ENCODE peak calls at places on chromosomes 12 and 14, in six cellular contexts. One of them, this sample, is unnamed.

GRCh38 chr12:106020736-106021135 is 118.0 kb downstream of the NUAK1 start:
- DNase-seq in RCC 7860: no peak
- DNase-seq in T1000: no peak
- DNase-seq in NCI-H1417 treated with DMSO at 0.1 percent for 48 hours: no peak
- DNase-seq in NAMALWA: no peak
- DNase-seq in central memory CD8-positive, alpha-beta T cell: no peak
- DNase-seq in this sample: no peak

GRCh38 chr14:51304428-51304827 is 64.4 kb downstream of the TMX1 start:
- DNase-seq in RCC 7860: peak; percentile 84
- DNase-seq in T1000: peak; percentile 19
- DNase-seq in NCI-H1417 treated with DMSO at 0.1 percent for 48 hours: no peak
- DNase-seq in NAMALWA: no peak
- DNase-seq in central memory CD8-positive, alpha-beta T cell: no peak
- DNase-seq in this sample: no peak

GRCh38 chr14:51022769-51023168 is 72.1 kb downstream of the TRIM9 start:
- DNase-seq in RCC 7860: no peak
- DNase-seq in T1000: no peak
- DNase-seq in NCI-H1417 treated with DMSO at 0.1 percent for 48 hours: no peak
- DNase-seq in NAMALWA: no peak
- DNase-seq in central memory CD8-positive, alpha-beta T cell: no peak
- DNase-seq in this sample: no peak

GRCh38 chr12:53061404-53062010 is 11.6 kb downstream of the TNS2 start:
- DNase-seq in RCC 7860: no peak
- DNase-seq in T1000: no peak
- DNase-seq in NCI-H1417 treated with DMSO at 0.1 percent for 48 hours: peak; percentile 53
- DNase-seq in NAMALWA: peak; percentile 44
- DNase-seq in central memory CD8-positive, alpha-beta T cell: no peak
- DNase-seq in this sample: peak; percentile 70

GRCh38 chr14:91261115-91261514 is 16.6 kb upstream of the GPR68 start:
- DNase-seq in RCC 7860: no peak
- DNase-seq in T1000: no peak
- DNase-seq in NCI-H1417 treated with DMSO at 0.1 percent for 48 hours: no peak
- DNase-seq in NAMALWA: peak; percentile 64
- DNase-seq in central memory CD8-positive, alpha-beta T cell: no peak
- DNase-seq in this sample: no peak

GRCh38 chr12:130650131-130650530 is 66.0 kb downstream of the RIMBP2 start:
- DNase-seq in RCC 7860: no peak
- DNase-seq in T1000: no peak
- DNase-seq in NCI-H1417 treated with DMSO at 0.1 percent for 48 hours: no peak
- DNase-seq in NAMALWA: no peak
- DNase-seq in central memory CD8-positive, alpha-beta T cell: no peak
- DNase-seq in this sample: peak; percentile 39

GRCh38 chr14:54603362-54603761 is 36.4 kb downstream of the SAMD4A start:
- DNase-seq in RCC 7860: peak; percentile 16
- DNase-seq in T1000: no peak
- DNase-seq in NCI-H1417 treated with DMSO at 0.1 percent for 48 hours: no peak
- DNase-seq in NAMALWA: no peak
- DNase-seq in central memory CD8-positive, alpha-beta T cell: no peak
- DNase-seq in this sample: no peak

GRCh38 chr12:99092100-99092851 is 447.2 kb downstream of the APAF1 start:
- DNase-seq in RCC 7860: no peak
- DNase-seq in T1000: no peak
- DNase-seq in NCI-H1417 treated with DMSO at 0.1 percent for 48 hours: no peak
- DNase-seq in NAMALWA: no peak
- DNase-seq in central memory CD8-positive, alpha-beta T cell: no peak
- DNase-seq in this sample: no peak

GRCh38 chr12:13670249-13670648 is 311.2 kb downstream of the GRIN2B start:
- DNase-seq in RCC 7860: no peak
- DNase-seq in T1000: no peak
- DNase-seq in NCI-H1417 treated with DMSO at 0.1 percent for 48 hours: no peak
- DNase-seq in NAMALWA: no peak
- DNase-seq in central memory CD8-positive, alpha-beta T cell: no peak
- DNase-seq in this sample: no peak

GRCh38 chr12:68043446-68043845 is 54.2 kb downstream of the IFNG-AS1 start:
- DNase-seq in RCC 7860: no peak
- DNase-seq in T1000: no peak
- DNase-seq in NCI-H1417 treated with DMSO at 0.1 percent for 48 hours: no peak
- DNase-seq in NAMALWA: no peak
- DNase-seq in central memory CD8-positive, alpha-beta T cell: no peak
- DNase-seq in this sample: no peak

GRCh38 chr12:119328111-119328510 is 6.4 kb upstream of the CCDC60 start:
- DNase-seq in RCC 7860: no peak
- DNase-seq in T1000: no peak
- DNase-seq in NCI-H1417 treated with DMSO at 0.1 percent for 48 hours: no peak
- DNase-seq in NAMALWA: peak; percentile 29
- DNase-seq in central memory CD8-positive, alpha-beta T cell: no peak
- DNase-seq in this sample: no peak

This sample was measured in spleen.